ENCODE peak calls at places on chromosomes 7 and 10, in eight cellular contexts. Z is COR-L47; U is G401; S is amniotic stem cell; V is GM13977; M is astrocyte of the cerebellum; F is effector memory CD4-positive, alpha-beta T cell; Q is activated CD8-positive, alpha-beta T cell treated with anti-CD3 and anti-CD28 coated beads, Interleukin-2, amount 10 ng/mL, durations not matched to agents 7 days and 5 days. K is an unnamed sample.

GRCh38 chr7:74043523-74043951 is 15.6 kb downstream of the ELN start:
- DNase-seq in F (no peak), U (no peak), Q (no peak), Z (peak; percentile 86), V (no peak), S (no peak), M (no peak), K (no peak)

GRCh38 chr7:83394776-83395175 is 232.1 kb upstream of the PCLO start:
- DNase-seq in S (no peak), U (no peak), F (no peak), M (no peak), Q (no peak), V (no peak), Z (no peak), K (no peak)

GRCh38 chr10:121854809-121855445 is 72.9 kb downstream of the ATE1 start:
- DNase-seq in Q (no peak), F (no peak), V (no peak), S (no peak), U (no peak), Z (no peak), M (no peak), K (no peak)

GRCh38 chr7:89012016-89012415 is 216.5 kb upstream of the TEX47 start:
- DNase-seq in M (no peak), F (no peak), Q (no peak), U (no peak), S (no peak), Z (no peak), V (no peak), K (no peak)

GRCh38 chr10:67815571-67816059 is 22.4 kb downstream of the DNAJC12 start:
- DNase-seq in Q (no peak), U (no peak), S (no peak), V (no peak), Z (no peak), M (no peak), F (no peak), K (no peak)

GRCh38 chr10:31774291-31774900 is 154.2 kb downstream of the ARHGAP12 start:
- DNase-seq in Z (no peak), M (no peak), V (no peak), F (no peak), U (no peak), S (no peak), Q (no peak), K (peak; percentile 89)

GRCh38 chr7:131196808-131197207 is 130.9 kb upstream of the MKLN1 start:
- DNase-seq in M (no peak), Q (peak; percentile 17), S (no peak), Z (peak; percentile 41), U (no peak), F (no peak), V (no peak), K (peak; percentile 38)

GRCh38 chr7:159056722-159057121 is 87.9 kb downstream of the VIPR2 start:
- DNase-seq in V (no peak), Z (no peak), Q (no peak), M (no peak), F (no peak), U (no peak), S (no peak), K (no peak)

GRCh38 chr7:106768324-106768751 is 96.7 kb upstream of the PIK3CG start:
- DNase-seq in F (no peak), U (no peak), V (peak; percentile 30), M (no peak), Z (no peak), S (no peak), Q (no peak), K (no peak)

GRCh38 chr10:14659626-14660196 is 115.0 kb downstream of the FAM107B start:
- DNase-seq in U (no peak), Q (peak; percentile 62), S (no peak), V (peak; percentile 63), F (peak; percentile 8), M (no peak), Z (no peak), K (no peak)

GRCh38 chr10:68611227-68611626 is 51.1 kb downstream of the TET1 start:
- DNase-seq in V (no peak), F (no peak), S (no peak), Z (no peak), Q (no peak), U (no peak), M (no peak), K (no peak)

GRCh38 chr7:82965088-82966036 is 197.3 kb downstream of the PCLO start:
- DNase-seq in V (no peak), Z (no peak), Q (no peak), U (no peak), S (no peak), M (no peak), F (no peak), K (no peak)

GRCh38 chr10:12160664-12161063 is 31.2 kb downstream of the SEC61A2 start:
- DNase-seq in F (no peak), U (no peak), Z (no peak), S (no peak), M (no peak), V (no peak), Q (no peak), K (no peak)

GRCh38 chr7:84701524-84702306 is 485.1 kb downstream of the SEMA3D start:
- DNase-seq in U (no peak), Q (no peak), V (no peak), M (peak; percentile 96), Z (no peak), S (peak; percentile 63), F (no peak), K (no peak)

GRCh38 chr7:164882-165660 is 27.3 kb upstream of the FAM20C start:
- DNase-seq in V (no peak), Q (no peak), S (no peak), Z (no peak), M (no peak), F (no peak), U (no peak), K (no peak)

GRCh38 chr7:32846630-32847225 is 44.8 kb downstream of the KBTBD2 start:
- DNase-seq in M (peak; percentile 48), U (peak; percentile 81), V (peak; percentile 57), Q (peak; percentile 93), F (peak; percentile 74), Z (peak; percentile 79), S (no peak), K (peak; percentile 74)

GRCh38 chr7:149125864-149126661 is at the start of gene ZNF425:
- DNase-seq in V (peak; percentile 97), S (peak; percentile 82), M (peak; percentile 78), U (peak; percentile 88), F (peak; percentile 85), Q (peak; percentile 93), Z (peak; percentile 89), K (peak; percentile 98)

GRCh38 chr10:49298666-49298989 is 342 bp upstream of the C10orf71 start:
- DNase-seq in Q (no peak), U (no peak), M (no peak), V (no peak), F (no peak), Z (no peak), S (no peak), K (no peak)

GRCh38 chr7:112571852-112572607 is 91.2 kb downstream of the LSMEM1 start:
- DNase-seq in M (no peak), Q (no peak), F (no peak), U (no peak), S (no peak), V (no peak), Z (no peak), K (no peak)

GRCh38 chr7:36526720-36527548 is 137.3 kb downstream of the ANLN start:
- DNase-seq in S (peak; percentile 30), Q (no peak), U (no peak), V (peak; percentile 48), Z (no peak), M (peak; percentile 16), F (no peak), K (no peak)

GRCh38 chr10:128630787-128631252 is 504.6 kb upstream of the MKI67 start:
- DNase-seq in F (no peak), Z (no peak), Q (no peak), V (no peak), U (no peak), S (no peak), M (peak; percentile 16), K (no peak)

GRCh38 chr10:132893090-132893489 is 49.3 kb downstream of the CFAP46 start:
- DNase-seq in F (no peak), U (no peak), M (no peak), V (no peak), Q (no peak), S (no peak), Z (no peak), K (no peak)

GRCh38 chr10:32795598-32796183 is 162.3 kb downstream of the ITGB1 start:
- DNase-seq in Z (peak; percentile 2), U (peak; percentile 43), S (no peak), Q (no peak), M (peak; percentile 6), F (no peak), V (peak; percentile 24), K (peak; percentile 44)

GRCh38 chr10:43943825-43944360 is 295.2 kb upstream of the ZNF32 start:
- DNase-seq in V (no peak), S (no peak), Z (no peak), F (no peak), M (no peak), Q (peak; percentile 4), U (no peak), K (peak; percentile 20)

GRCh38 chr7:6530626-6531491 is 20.4 kb downstream of the GRID2IP start:
- DNase-seq in Q (peak; percentile 83), F (peak; percentile 32), Z (no peak), V (peak; percentile 80), S (no peak), U (peak; percentile 43), M (no peak), K (peak; percentile 40)

GRCh38 chr7:86926732-86927131 is 132.7 kb downstream of the ELAPOR2 start:
- DNase-seq in V (peak; percentile 12), F (no peak), M (peak; percentile 37), S (peak; percentile 57), Z (peak; percentile 57), U (peak; percentile 73), Q (peak; percentile 37), K (peak; percentile 38)

GRCh38 chr7:44891372-44891771 is 6.0 kb upstream of the PURB start:
- DNase-seq in M (no peak), Z (no peak), V (no peak), U (no peak), F (no peak), S (no peak), Q (peak; percentile 66), K (no peak)

GRCh38 chr10:1187151-1187854 is 131.1 kb downstream of the WDR37 start:
- DNase-seq in V (no peak), F (no peak), Q (no peak), U (peak; percentile 25), S (no peak), M (no peak), Z (no peak), K (no peak)

GRCh38 chr10:111976557-111976956 is 207.0 kb downstream of the GPAM start:
- DNase-seq in S (no peak), Z (no peak), V (no peak), U (no peak), M (no peak), F (no peak), Q (no peak), K (no peak)

GRCh38 chr10:94122247-94122646 is 128.5 kb downstream of the PLCE1 start:
- DNase-seq in M (no peak), V (no peak), S (no peak), Q (no peak), F (no peak), U (no peak), Z (no peak), K (no peak)

GRCh38 chr7:8442295-8442813 is 8.9 kb downstream of the NXPH1 start:
- DNase-seq in U (no peak), M (no peak), Q (no peak), Z (no peak), V (no peak), S (no peak), F (no peak), K (no peak)

GRCh38 chr10:69807122-69807521 is 5.4 kb downstream of the COL13A1 start:
- DNase-seq in Q (no peak), V (no peak), Z (no peak), F (no peak), U (no peak), S (no peak), M (peak; percentile 23), K (no peak)

GRCh38 chr10:74799840-74800239 is 26.6 kb upstream of the KAT6B start:
- DNase-seq in F (no peak), M (peak; percentile 63), V (no peak), U (no peak), S (peak; percentile 74), Z (no peak), Q (no peak), K (no peak)

GRCh38 chr7:156223935-156224334 is 411.7 kb upstream of the SHH start:
- DNase-seq in M (no peak), F (no peak), S (no peak), Z (no peak), U (no peak), Q (no peak), V (no peak), K (no peak)